ENCODE peak calls at places on chromosomes 7 and 10, in four cellular contexts. One of them, this sample, is unnamed.

GRCh38 chr7:156160811-156161210 is 348.5 kb upstream of the SHH start:
- DNase-seq in H1: peak
- DNase-seq in GM12878: no peak
- DNase-seq in K562: peak
- DNase-seq in this sample: no peak

GRCh38 chr7:55048221-55048859 is 29.5 kb downstream of the EGFR start:
- DNase-seq in H1: no peak
- DNase-seq in GM12878: no peak
- DNase-seq in K562: no peak
- DNase-seq in this sample: peak

GRCh38 chr7:100152404-100152803 is 3.7 kb downstream of the LAMTOR4 start:
- DNase-seq in H1: no peak
- DNase-seq in GM12878: no peak
- DNase-seq in K562: no peak
- DNase-seq in this sample: no peak

GRCh38 chr10:102935939-102936605 is 18.0 kb downstream of the CNNM2 start:
- DNase-seq in H1: no peak
- DNase-seq in GM12878: no peak
- DNase-seq in K562: no peak
- DNase-seq in this sample: no peak

GRCh38 chr7:151683615-151684407 is 164.1 kb upstream of the RHEB start:
- DNase-seq in H1: no peak
- DNase-seq in GM12878: no peak
- DNase-seq in K562: no peak
- DNase-seq in this sample: no peak

GRCh38 chr7:47379629-47380324 is 202.1 kb downstream of the TNS3 start:
- DNase-seq in H1: no peak
- DNase-seq in GM12878: no peak
- DNase-seq in K562: no peak
- DNase-seq in this sample: no peak

GRCh38 chr10:64090865-64091264 is 569.7 kb downstream of the REEP3 start:
- DNase-seq in H1: no peak
- DNase-seq in GM12878: no peak
- DNase-seq in K562: no peak
- DNase-seq in this sample: no peak

GRCh38 chr7:132596588-132596987 is 20.3 kb upstream of the PLXNA4 start:
- DNase-seq in H1: no peak
- DNase-seq in GM12878: no peak
- DNase-seq in K562: no peak
- DNase-seq in this sample: no peak

GRCh38 chr10:34045571-34046190 is 711.2 kb upstream of the NRP1 start:
- DNase-seq in H1: no peak
- DNase-seq in GM12878: no peak
- DNase-seq in K562: no peak
- DNase-seq in this sample: no peak

GRCh38 chr10:3757250-3757637 is 27.8 kb downstream of the KLF6 start:
- DNase-seq in H1: no peak
- DNase-seq in GM12878: no peak
- DNase-seq in K562: no peak
- DNase-seq in this sample: no peak

GRCh38 chr10:103912759-103913158 is 5.2 kb downstream of the STN1 start:
- DNase-seq in H1: no peak
- DNase-seq in GM12878: no peak
- DNase-seq in K562: no peak
- DNase-seq in this sample: no peak

GRCh38 chr7:5638994-5639393 is 142.5 kb downstream of the RNF216 start:
- DNase-seq in H1: no peak
- DNase-seq in GM12878: no peak
- DNase-seq in K562: peak
- DNase-seq in this sample: no peak

GRCh38 chr10:16835223-16835622 is 18.0 kb upstream of the RSU1 start:
- DNase-seq in H1: no peak
- DNase-seq in GM12878: no peak
- DNase-seq in K562: no peak
- DNase-seq in this sample: no peak

GRCh38 chr10:5547934-5548660 is 23.3 kb downstream of the CALML3 start:
- DNase-seq in H1: no peak
- DNase-seq in GM12878: no peak
- DNase-seq in K562: no peak
- DNase-seq in this sample: peak

GRCh38 chr7:149209518-149210269 is 14.3 kb downstream of the ZNF282 start:
- DNase-seq in H1: peak
- DNase-seq in GM12878: no peak
- DNase-seq in K562: peak
- DNase-seq in this sample: peak

GRCh38 chr10:83965473-83965872 is 173.8 kb upstream of the GHITM start:
- DNase-seq in H1: no peak
- DNase-seq in GM12878: no peak
- DNase-seq in K562: no peak
- DNase-seq in this sample: no peak

GRCh38 chr10:52115823-52116222 is 198.3 kb upstream of the DKK1 start:
- DNase-seq in H1: no peak
- DNase-seq in GM12878: no peak
- DNase-seq in K562: no peak
- DNase-seq in this sample: no peak

GRCh38 chr10:93220315-93221170 is 146.8 kb downstream of the CYP26A1 start:
- DNase-seq in H1: no peak
- DNase-seq in GM12878: no peak
- DNase-seq in K562: peak
- DNase-seq in this sample: no peak

GRCh38 chr7:135509839-135510602 is at the start of gene CNOT4:
- DNase-seq in H1: peak
- DNase-seq in GM12878: peak
- DNase-seq in K562: peak
- DNase-seq in this sample: peak

GRCh38 chr7:142636751-142637150 is 112.5 kb upstream of the PRSS1 start:
- DNase-seq in H1: no peak
- DNase-seq in GM12878: no peak
- DNase-seq in K562: no peak
- DNase-seq in this sample: no peak

GRCh38 chr7:15914611-15915010 is 228.1 kb upstream of the MEOX2 start:
- DNase-seq in H1: no peak
- DNase-seq in GM12878: no peak
- DNase-seq in K562: no peak
- DNase-seq in this sample: no peak
- TF ChIP-seq BRCA1 in H1: no peak
- TF ChIP-seq BRCA1 in GM12878: no peak
- TF ChIP-seq BRCA1 in K562: no peak
- TF ChIP-seq BRCA1 in this sample: no peak

GRCh38 chr7:1564603-1565022 is 5.2 kb downstream of the PSMG3 start:
- DNase-seq in H1: no peak
- DNase-seq in GM12878: no peak
- DNase-seq in K562: no peak
- DNase-seq in this sample: no peak
- TF ChIP-seq BRCA1 in H1: no peak
- TF ChIP-seq BRCA1 in GM12878: no peak
- TF ChIP-seq BRCA1 in K562: no peak
- TF ChIP-seq BRCA1 in this sample: no peak

DNA sequence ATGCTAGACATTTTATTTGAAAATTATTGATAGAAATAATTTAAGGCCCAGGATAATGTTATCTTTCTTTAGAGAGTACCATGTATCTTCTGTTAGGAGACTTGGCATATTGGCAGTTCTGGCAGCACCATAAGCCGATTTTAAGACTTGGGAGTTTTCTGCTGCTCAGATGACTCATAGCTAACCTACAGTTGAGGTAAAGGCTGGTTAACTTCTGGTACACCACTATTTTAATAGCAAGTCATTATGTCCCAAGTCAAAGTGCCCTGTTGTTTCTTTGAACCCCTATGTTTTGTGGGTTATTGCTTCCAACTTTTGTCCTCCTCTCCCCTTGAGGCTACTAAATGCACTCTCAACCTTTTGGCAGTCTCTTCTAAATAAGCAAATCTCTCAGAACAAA is 25.2 kb downstream of the ATRNL1 start:
- DNase-seq in H1: no peak
- DNase-seq in GM12878: no peak
- DNase-seq in K562: no peak
- DNase-seq in this sample: no peak
- TF ChIP-seq BRCA1 in H1: no peak
- TF ChIP-seq BRCA1 in GM12878: no peak
- TF ChIP-seq BRCA1 in K562: no peak
- TF ChIP-seq BRCA1 in this sample: no peak

GRCh38 chr7:121297843-121298242 is 31.0 kb upstream of the WNT16 start:
- DNase-seq in H1: no peak
- DNase-seq in GM12878: no peak
- DNase-seq in K562: no peak
- DNase-seq in this sample: no peak

GRCh38 chr7:121298831-121299239 is 30.0 kb upstream of the WNT16 start:
- DNase-seq in H1: no peak
- DNase-seq in GM12878: no peak
- DNase-seq in K562: no peak
- DNase-seq in this sample: no peak

GRCh38 chr7:121288894-121289293 is 39.9 kb upstream of the WNT16 start:
- DNase-seq in H1: no peak
- DNase-seq in GM12878: no peak
- DNase-seq in K562: no peak
- DNase-seq in this sample: no peak

GRCh38 chr7:121294448-121294992 is 34.3 kb upstream of the WNT16 start:
- DNase-seq in H1: no peak
- DNase-seq in GM12878: no peak
- DNase-seq in K562: no peak
- DNase-seq in this sample: no peak
- TF ChIP-seq BRCA1 in H1: no peak
- TF ChIP-seq BRCA1 in GM12878: no peak
- TF ChIP-seq BRCA1 in K562: no peak
- TF ChIP-seq BRCA1 in this sample: no peak

GRCh38 chr10:131636116-131636515 is 264.7 kb upstream of the PPP2R2D start:
- DNase-seq in H1: no peak
- DNase-seq in GM12878: no peak
- DNase-seq in K562: no peak
- DNase-seq in this sample: no peak

GRCh38 chr10:131630772-131631258 is 270.0 kb upstream of the PPP2R2D start:
- DNase-seq in H1: no peak
- DNase-seq in GM12878: no peak
- DNase-seq in K562: no peak
- DNase-seq in this sample: no peak

GRCh38 chr10:131626274-131626673 is 274.5 kb upstream of the PPP2R2D start:
- DNase-seq in H1: no peak
- DNase-seq in GM12878: no peak
- DNase-seq in K562: no peak
- DNase-seq in this sample: no peak

GRCh38 chr10:131629026-131629425 is 271.8 kb upstream of the PPP2R2D start:
- DNase-seq in H1: no peak
- DNase-seq in GM12878: no peak
- DNase-seq in K562: no peak
- DNase-seq in this sample: no peak

GRCh38 chr10:131631619-131632018 is 269.2 kb upstream of the PPP2R2D start:
- DNase-seq in H1: no peak
- DNase-seq in GM12878: no peak
- DNase-seq in K562: no peak
- DNase-seq in this sample: no peak
- TF ChIP-seq BRCA1 in H1: no peak
- TF ChIP-seq BRCA1 in GM12878: no peak
- TF ChIP-seq BRCA1 in K562: no peak
- TF ChIP-seq BRCA1 in this sample: no peak

This sample was measured in HepG2.